ENCODE peak calls at places on chromosome 22, in seven cellular contexts. M is cardiac fibroblast; K is HFF-Myc; P is activated T-cell treated with anti-CD3 and anti-CD28 coated beads, Interleukin-2, amount 50 U/mL, for 72 hours; S is NCI-H345; A is stimulated activated CD4-positive, alpha-beta T cell treated with anti-CD3 and anti-CD28 coated beads, Interleukin-2, amount 100 ng/mL, for 48 hours; R is T1000. V is an unnamed sample.

GRCh38 chr22:33126881-33127280 is 68.7 kb upstream of the SYN3 start:
- DNase-seq in M (no peak), K (no peak), P (no peak), S (no peak), A (no peak), R (no peak), V (peak; percentile 51)

GRCh38 chr22:36763576-36763975 is 12.3 kb downstream of the IFT27 start:
- DNase-seq in M (no peak), K (no peak), P (no peak), S (no peak), A (no peak), R (no peak), V (no peak)

GRCh38 chr22:43439368-43440102 is 27.7 kb downstream of the MPPED1 start:
- DNase-seq in M (no peak), K (no peak), P (no peak), S (no peak), A (no peak), R (no peak), V (no peak)

GRCh38 chr22:22691716-22692701 is 47.6 kb downstream of the GGTLC2 start:
- DNase-seq in M (peak; percentile 29), K (no peak), P (no peak), S (no peak), A (no peak), R (no peak), V (no peak)

GRCh38 chr22:24516301-24516737 is 21.2 kb downstream of the UPB1 start:
- DNase-seq in M (peak; percentile 91), K (no peak), P (no peak), S (no peak), A (no peak), R (peak; percentile 22), V (no peak)

GRCh38 chr22:24473278-24473677 is 21.9 kb upstream of the UPB1 start:
- DNase-seq in M (no peak), K (no peak), P (no peak), S (no peak), A (no peak), R (no peak), V (no peak)

GRCh38 chr22:39638958-39639357 is 68.4 kb downstream of the CACNA1I start:
- DNase-seq in M (no peak), K (no peak), P (no peak), S (no peak), A (no peak), R (no peak), V (no peak)

GRCh38 chr22:20242393-20243175 is 25.5 kb downstream of the RTN4R start:
- DNase-seq in M (no peak), K (no peak), P (no peak), S (no peak), A (no peak), R (no peak), V (no peak)

GRCh38 chr22:32527756-32528155 is 53.1 kb downstream of the FBXO7 start:
- DNase-seq in M (no peak), K (no peak), P (no peak), S (no peak), A (no peak), R (no peak), V (no peak)

GRCh38 chr22:32615874-32616564 is 141.4 kb downstream of the FBXO7 start:
- DNase-seq in M (no peak), K (no peak), P (no peak), S (no peak), A (no peak), R (no peak), V (no peak)

V was measured in DMS153.